ENCODE peak calls at places on chromosomes 3 and 15, in nine cellular contexts. Z, D, I, G, C, O, L, V and N are unnamed samples.

GRCh38 chr15:75597667-75598341 is 18.7 kb upstream of the PTPN9 start:
- DNase-seq in Z (no peak), D (peak; percentile 33), I (no peak), G (peak; percentile 45), C (no peak), O (no peak), L (no peak), V (no peak), N (no peak)

GRCh38 chr15:27486676-27487290 is 515.8 kb downstream of the GABRG3 start:
- DNase-seq in Z (no peak), D (no peak), I (no peak), G (no peak), C (no peak), O (no peak), L (peak; percentile 66), V (no peak), N (no peak)

GRCh38 chr3:156750191-156750873 is 75.8 kb upstream of the LEKR1 start:
- DNase-seq in Z (no peak), D (no peak), I (no peak), G (peak; percentile 47), C (no peak), O (no peak), L (peak; percentile 69), V (no peak), N (no peak)

GRCh38 chr3:162175904-162176303 is 679.3 kb downstream of the OTOL1 start:
- DNase-seq in Z (no peak), D (no peak), I (no peak), G (no peak), C (no peak), O (no peak), L (no peak), V (no peak), N (no peak)

GRCh38 chr15:47803767-47804166 is 86.5 kb downstream of the SEMA6D start:
- DNase-seq in Z (no peak), D (no peak), I (no peak), G (no peak), C (no peak), O (peak; percentile 15), L (no peak), V (no peak), N (no peak)

GRCh38 chr3:9087831-9088413 is 124.7 kb upstream of the RAD18 start:
- DNase-seq in Z (no peak), D (no peak), I (no peak), G (peak; percentile 29), C (no peak), O (no peak), L (no peak), V (no peak), N (no peak)

GRCh38 chr15:49036650-49037545 is 9.3 kb downstream of the SECISBP2L start:
- DNase-seq in Z (no peak), D (no peak), I (no peak), G (peak; percentile 23), C (no peak), O (peak; percentile 66), L (peak; percentile 51), V (no peak), N (peak; percentile 18)

GRCh38 chr15:38490231-38490630 is 36.3 kb downstream of the FAM98B start:
- DNase-seq in Z (no peak), D (no peak), I (no peak), G (no peak), C (no peak), O (no peak), L (peak; percentile 55), V (no peak), N (peak; percentile 26)

GRCh38 chr3:104632947-104633346 is 733.8 kb upstream of the ALCAM start:
- DNase-seq in Z (no peak), D (no peak), I (no peak), G (no peak), C (no peak), O (no peak), L (no peak), V (no peak), N (no peak)

GRCh38 chr3:113226491-113226890 is 15.1 kb downstream of the BOC start:
- DNase-seq in Z (no peak), D (no peak), I (no peak), G (no peak), C (no peak), O (no peak), L (no peak), V (no peak), N (no peak)

DNA sequence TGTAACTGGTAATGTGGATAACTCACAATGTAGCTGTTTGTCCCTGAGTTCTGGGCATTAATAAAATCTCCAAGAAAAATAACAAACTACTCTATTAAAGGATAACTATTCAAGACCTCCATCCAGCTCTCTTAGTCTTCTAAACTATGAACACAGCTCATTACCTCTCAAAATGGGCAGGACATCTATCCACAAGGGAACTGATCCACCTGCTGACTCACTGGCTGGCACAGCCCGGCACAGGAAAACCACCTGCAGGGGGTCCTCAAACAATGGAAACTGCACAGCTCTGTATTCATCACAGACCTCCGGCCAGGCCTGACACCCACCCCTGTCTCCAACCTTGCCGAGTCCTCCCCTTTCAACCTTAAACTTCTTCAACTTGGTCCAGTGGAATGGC is 255.4 kb downstream of the TJP1 start:
- DNase-seq in Z (no peak), D (no peak), I (no peak), G (no peak), C (no peak), O (no peak), L (no peak), V (no peak), N (no peak)
- TF ChIP-seq CTCF in Z (no peak), D (no peak), I (no peak), G (no peak), C (no peak), O (no peak), L (no peak), V (no peak), N (no peak)

GRCh38 chr3:64354956-64355355 is 129.7 kb upstream of the PRICKLE2 start:
- DNase-seq in Z (no peak), D (no peak), I (no peak), G (no peak), C (no peak), O (no peak), L (no peak), V (no peak), N (no peak)
- H3K27ac ChIP-seq in Z (peak overlapping the region; percentile 7), D (no peak overlapping the region), I (no peak overlapping the region), G (peak overlapping the region; percentile 59), C (no peak overlapping the region), O (no peak overlapping the region), L (peak overlapping the region; percentile 48), V (no peak overlapping the region), N (peak overlapping the region; percentile 25)

GRCh38 chr3:190810957-190811356 is 51.5 kb downstream of the GMNC start:
- DNase-seq in Z (no peak), D (no peak), I (no peak), G (no peak), C (no peak), O (no peak), L (no peak), V (no peak), N (no peak)

GRCh38 chr3:190807719-190808375 is 54.6 kb downstream of the GMNC start:
- DNase-seq in Z (no peak), D (no peak), I (peak; percentile 94), G (peak; percentile 14), C (peak; percentile 78), O (no peak), L (no peak), V (peak; percentile 95), N (no peak)

GRCh38 chr3:190809351-190809750 is 53.1 kb downstream of the GMNC start:
- DNase-seq in Z (no peak), D (no peak), I (no peak), G (no peak), C (no peak), O (no peak), L (no peak), V (no peak), N (no peak)

GRCh38 chr3:190811775-190812480 is 50.6 kb downstream of the GMNC start:
- DNase-seq in Z (no peak), D (peak; percentile 61), I (no peak), G (peak; percentile 75), C (peak; percentile 27), O (peak; percentile 40), L (peak; percentile 23), V (no peak), N (peak; percentile 36)
- TF ChIP-seq CTCF in Z (peak; percentile 32), D (peak; percentile 63), I (peak; percentile 27), G (peak; percentile 68), C (no peak), O (peak; percentile 62), L (peak; percentile 74), V (peak; percentile 46), N (peak; percentile 82)

GRCh38 chr15:66630801-66631351 is 65.1 kb upstream of the LCTL start:
- DNase-seq in Z (no peak), D (no peak), I (no peak), G (peak; percentile 66), C (no peak), O (no peak), L (no peak), V (no peak), N (no peak)

GRCh38 chr15:66628976-66629723 is 63.4 kb upstream of the LCTL start:
- DNase-seq in Z (no peak), D (no peak), I (no peak), G (no peak), C (no peak), O (no peak), L (no peak), V (no peak), N (no peak)

GRCh38 chr15:66631616-66632263 is 65.9 kb upstream of the LCTL start:
- DNase-seq in Z (no peak), D (no peak), I (no peak), G (peak; percentile 64), C (no peak), O (no peak), L (no peak), V (no peak), N (no peak)

GRCh38 chr15:66633346-66633745 is 67.5 kb upstream of the LCTL start:
- DNase-seq in Z (no peak), D (no peak), I (no peak), G (no peak), C (no peak), O (no peak), L (no peak), V (no peak), N (no peak)

DNA sequence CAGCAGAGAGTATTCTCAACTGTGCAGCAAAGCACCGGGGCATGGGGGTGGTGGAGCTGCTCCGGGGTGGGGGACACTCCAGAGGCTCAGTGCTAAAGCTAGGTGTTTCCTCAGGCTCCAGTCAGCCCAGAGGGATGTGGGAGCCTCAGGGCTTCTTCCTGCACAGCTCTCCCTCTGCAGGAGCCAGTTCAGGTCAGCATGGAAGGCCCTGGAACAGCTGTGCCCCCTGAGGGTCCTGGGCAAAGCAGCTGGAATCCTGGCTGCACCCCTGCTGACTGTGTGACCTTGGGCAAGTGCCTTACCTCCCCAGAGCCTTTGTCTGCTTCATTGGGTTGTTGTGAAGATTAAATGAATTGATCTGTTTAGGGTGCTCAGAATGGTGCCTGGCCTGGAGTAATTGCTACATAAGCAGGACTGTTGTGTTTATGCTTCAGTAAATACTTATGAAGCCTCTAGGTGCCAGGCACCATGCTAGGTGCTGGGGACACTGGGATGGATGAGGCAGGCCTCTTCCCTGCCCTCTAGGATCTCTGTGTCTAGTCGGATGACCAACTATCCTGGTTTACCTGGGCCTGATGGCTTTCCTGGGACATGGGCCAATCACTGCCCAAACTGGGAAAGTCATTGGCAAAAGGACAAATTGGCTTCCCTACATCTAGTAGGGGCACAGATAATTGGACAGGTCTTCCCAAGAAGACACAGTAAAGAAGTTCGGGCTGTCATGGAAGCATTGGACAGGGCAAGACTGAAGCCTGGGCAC is 64.2 kb upstream of the LCTL start:
- DNase-seq in Z (no peak), D (no peak), I (no peak), G (no peak), C (no peak), O (no peak), L (no peak), V (no peak), N (no peak)
- H3K27ac ChIP-seq in Z (no peak overlapping the region), D (no peak overlapping the region), I (no peak overlapping the region), G (peak overlapping the region; percentile 96), C (no peak overlapping the region), O (no peak overlapping the region), L (no peak overlapping the region), V (no peak overlapping the region), N (no peak overlapping the region)